ENCODE peak calls at places on chromosomes 13 and 19, in four cellular contexts. E is IMR-90, T is mesenchymal stem cell, Q is neuronal stem cell. N is an unnamed sample.

GRCh38 chr13:109145631-109146030 is 516.2 kb downstream of the MYO16 start:
- DNase-seq in T (peak), E (peak), Q (peak), N (no peak)

GRCh38 chr19:1218751-1219567 is 13.4 kb downstream of the STK11 start:
- DNase-seq in E (no peak), T (no peak), Q (no peak), N (no peak)

GRCh38 chr13:61148691-61149332 is 266.8 kb downstream of the PCDH20 start:
- DNase-seq in T (peak), Q (no peak), E (no peak), N (no peak)

GRCh38 chr13:28037399-28037798 is 48.9 kb upstream of the URAD start:
- DNase-seq in E (peak), T (no peak), Q (no peak), N (no peak)

GRCh38 chr19:40390084-40390742 is at the start of gene HIPK4:
- DNase-seq in Q (no peak), E (no peak), T (no peak), N (no peak)

GRCh38 chr13:79679334-79679733 is 198.4 kb downstream of the NDFIP2 start:
- DNase-seq in E (peak), T (peak), Q (peak), N (peak)

GRCh38 chr19:13100031-13100588 is 2.5 kb downstream of the LYL1 start:
- DNase-seq in Q (no peak), E (no peak), T (no peak), N (no peak)

GRCh38 chr19:805161-805561 is 7.9 kb downstream of the PTBP1 start:
- DNase-seq in T (no peak), Q (no peak), E (no peak), N (no peak)

GRCh38 chr13:49622174-49622946 is 5.9 kb upstream of the ARL11 start:
- DNase-seq in E (no peak), T (no peak), Q (no peak), N (no peak)

GRCh38 chr19:19459099-19459498 is 53.6 kb downstream of the GATAD2A start:
- DNase-seq in E (peak), Q (no peak), T (peak), N (no peak)

GRCh38 chr19:20005741-20006140 is 33.6 kb downstream of the ZNF682 start:
- DNase-seq in Q (no peak), T (no peak), E (no peak), N (no peak)

GRCh38 chr19:48745208-48745995 is 1.3 kb downstream of the IZUMO1 start:
- DNase-seq in T (peak), Q (no peak), E (peak), N (peak)

GRCh38 chr13:71219671-71220070 is 647.3 kb downstream of the DACH1 start:
- DNase-seq in T (no peak), Q (no peak), E (no peak), N (no peak)

GRCh38 chr13:20141238-20142018 is 19.4 kb downstream of the GJA3 start:
- DNase-seq in E (no peak), Q (no peak), T (no peak), N (no peak)

GRCh38 chr13:84399320-84400085 is 517.2 kb upstream of the SLITRK1 start:
- DNase-seq in E (no peak), T (no peak), Q (peak), N (no peak)

GRCh38 chr19:45499196-45500180 is 1.2 kb downstream of the PPM1N start:
- DNase-seq in Q (peak), T (peak), E (no peak), N (peak)

GRCh38 chr13:96065851-96066250 is 12.7 kb upstream of the UGGT2 start:
- DNase-seq in Q (no peak), E (no peak), T (no peak), N (no peak)

GRCh38 chr13:24627864-24628418 is 52.3 kb upstream of the ATP12A start:
- DNase-seq in E (no peak), T (no peak), Q (no peak), N (no peak)

GRCh38 chr19:48681127-48681470 is 8.3 kb upstream of the NTN5 start:
- DNase-seq in Q (no peak), T (peak), E (peak), N (no peak)

GRCh38 chr19:38684078-38684861 is 36.8 kb downstream of the ACTN4 start:
- DNase-seq in Q (no peak), T (peak), E (peak), N (peak)

GRCh38 chr19:46000497-46001246 is 5.4 kb downstream of the CCDC61 start:
- DNase-seq in Q (peak), E (no peak), T (no peak), N (peak)

GRCh38 chr13:62721893-62722292 is 1306.2 kb upstream of the PCDH20 start:
- DNase-seq in T (no peak), E (no peak), Q (no peak), N (no peak)

GRCh38 chr19:41249707-41250423 is 14.3 kb upstream of the HNRNPUL1 start:
- DNase-seq in T (no peak), E (no peak), Q (no peak), N (no peak)

GRCh38 chr19:34236035-34236793 is 18.1 kb upstream of the GARRE1 start:
- DNase-seq in Q (no peak), T (peak), E (peak), N (no peak)

GRCh38 chr19:39448271-39448670 is 2.9 kb downstream of the SUPT5H start:
- DNase-seq in Q (no peak), T (peak), E (peak), N (no peak)

GRCh38 chr19:45558399-45558878 is 26.2 kb downstream of the OPA3 start:
- DNase-seq in Q (peak), E (peak), T (peak), N (peak)

GRCh38 chr13:79997244-79997643 is 343.7 kb downstream of the SPRY2 start:
- DNase-seq in T (peak), Q (no peak), E (peak), N (no peak)

GRCh38 chr13:66503890-66504289 is 726.2 kb downstream of the PCDH9 start:
- DNase-seq in E (no peak), Q (peak), T (no peak), N (no peak)

GRCh38 chr13:40562975-40563349 is 103.5 kb downstream of the FOXO1 start:
- DNase-seq in T (no peak), E (no peak), Q (no peak), N (no peak)

GRCh38 chr13:30256713-30257432 is 50.5 kb downstream of the KATNAL1 start:
- DNase-seq in Q (no peak), T (peak), E (no peak), N (no peak)
- H4K91ac ChIP-seq in Q (no peak), T (no peak), E (no peak), N (no peak)

DNA sequence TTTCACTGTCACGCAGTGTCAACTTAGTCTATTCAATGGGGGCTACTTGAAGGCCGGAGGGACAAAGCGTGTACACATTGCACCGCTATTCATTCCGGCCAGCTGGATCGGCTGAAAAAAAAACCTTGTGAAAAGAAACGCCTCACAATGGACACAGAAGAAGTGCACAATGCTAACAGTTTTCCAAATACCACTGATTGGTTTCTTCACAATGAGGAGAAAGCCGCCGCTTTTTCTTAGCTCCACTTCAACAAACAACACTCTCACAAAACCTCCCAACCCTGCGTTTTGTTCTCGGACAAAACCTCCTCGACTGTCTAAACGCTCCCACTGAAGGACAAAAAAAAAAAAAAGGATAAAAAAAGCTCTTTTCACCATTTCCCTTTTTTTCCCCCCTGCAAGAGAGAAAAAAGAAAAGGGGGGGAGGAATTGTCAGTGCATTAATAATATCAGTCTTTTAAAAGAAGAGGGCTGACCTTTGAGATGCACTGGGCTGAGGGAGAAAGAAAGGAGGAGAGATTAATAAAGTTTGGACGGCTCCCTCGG is 5.4 kb downstream of the SOX21 start:
- DNase-seq in T (peak), E (no peak), Q (peak), N (no peak)
- H4K91ac ChIP-seq in T (no peak), E (no peak), Q (no peak), N (no peak)

GRCh38 chr19:35768082-35768421 is 7.3 kb upstream of the ARHGAP33 start:
- DNase-seq in Q (no peak), T (no peak), E (no peak), N (no peak)

GRCh38 chr19:35760711-35761349 is 2.9 kb downstream of the PROSER3 start:
- DNase-seq in T (no peak), E (no peak), Q (no peak), N (no peak)

GRCh38 chr19:35767288-35768081 is 7.9 kb upstream of the ARHGAP33 start:
- DNase-seq in E (no peak), T (no peak), Q (no peak), N (peak)

GRCh38 chr19:35766571-35767104 is 8.7 kb downstream of the PROSER3 start:
- DNase-seq in Q (no peak), E (no peak), T (no peak), N (peak)

GRCh38 chr19:35764432-35765315 is 6.7 kb downstream of the PROSER3 start:
- DNase-seq in Q (no peak), T (no peak), E (no peak), N (peak)
- H4K91ac ChIP-seq in Q (no peak), T (no peak), E (no peak), N (no peak)

GRCh38 chr19:49889038-49889686 is 7.5 kb downstream of the IL4I1 start:
- DNase-seq in Q (no peak), T (no peak), E (no peak), N (no peak)

GRCh38 chr19:49892716-49893115 is 4.0 kb downstream of the IL4I1 start:
- DNase-seq in Q (no peak), E (no peak), T (no peak), N (no peak)

GRCh38 chr19:49889687-49890348 is 6.9 kb downstream of the IL4I1 start:
- DNase-seq in T (peak), Q (peak), E (peak), N (peak)

GRCh38 chr19:49891393-49891792 is 5.3 kb downstream of the IL4I1 start:
- DNase-seq in T (no peak), E (no peak), Q (no peak), N (no peak)

DNA sequence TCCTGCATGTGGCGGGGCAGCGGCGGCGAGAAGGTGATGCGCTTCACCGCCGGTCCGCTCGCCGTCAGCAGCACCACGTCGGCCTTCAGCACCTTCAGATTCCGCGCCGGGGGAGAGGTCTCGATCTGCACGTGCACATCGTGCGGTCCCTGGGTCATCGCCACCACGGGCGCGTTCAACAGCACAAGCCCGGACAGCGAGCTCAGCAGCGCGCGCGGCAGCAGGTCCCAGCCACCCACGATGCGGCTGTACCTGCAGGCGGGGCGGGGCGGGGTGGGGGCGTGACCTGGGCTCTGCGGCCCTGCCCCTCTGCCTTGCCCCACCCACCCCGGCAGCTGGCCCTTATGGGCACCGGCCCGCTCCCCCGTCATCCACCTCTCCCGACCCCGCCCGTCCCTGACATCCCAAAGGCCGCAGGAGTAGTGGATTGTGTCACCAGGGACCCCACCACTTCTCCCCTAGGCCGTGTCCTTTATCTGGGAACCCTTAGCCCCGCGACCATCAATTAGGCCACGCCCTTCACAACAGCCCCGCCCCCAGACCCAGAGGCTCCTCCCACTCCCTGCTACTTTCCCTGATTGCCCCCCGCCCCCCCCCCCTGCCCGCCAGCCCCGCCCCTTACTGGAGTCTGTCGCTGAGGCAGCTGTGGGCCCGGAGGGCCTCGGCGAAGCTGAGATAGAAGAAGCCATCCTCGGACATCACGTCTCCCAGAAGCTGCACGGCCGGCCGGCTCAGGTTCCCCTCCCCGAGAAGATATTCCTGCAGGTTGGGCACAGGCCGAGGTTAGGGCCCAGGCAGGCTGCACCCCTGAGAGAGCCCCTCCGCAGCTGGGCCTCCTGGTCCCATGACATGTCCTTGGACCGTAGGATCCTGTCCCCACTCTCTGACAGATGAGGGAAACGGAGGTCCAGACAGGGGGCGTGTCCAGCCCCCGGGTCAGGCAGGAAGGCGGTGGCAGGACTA is 6.1 kb downstream of the IL4I1 start:
- DNase-seq in T (no peak), Q (peak), E (no peak), N (peak)
- H4K91ac ChIP-seq in T (no peak), Q (no peak), E (no peak), N (no peak)

GRCh38 chr19:18295034-18295451 is 13.6 kb upstream of the JUND start:
- DNase-seq in T (no peak), Q (no peak), E (no peak), N (no peak)
- H4K91ac ChIP-seq in T (peak), Q (no peak), E (no peak), N (no peak)

GRCh38 chr13:89057862-89058261 is 1386.7 kb downstream of the SLITRK5 start:
- DNase-seq in T (no peak), Q (no peak), E (no peak), N (no peak)

GRCh38 chr13:89057274-89057673 is 1386.1 kb downstream of the SLITRK5 start:
- DNase-seq in T (no peak), E (no peak), Q (no peak), N (no peak)

GRCh38 chr13:89053418-89053817 is 1382.2 kb downstream of the SLITRK5 start:
- DNase-seq in Q (no peak), T (no peak), E (no peak), N (no peak)

GRCh38 chr13:89052699-89053098 is 1381.5 kb downstream of the SLITRK5 start:
- DNase-seq in Q (no peak), T (no peak), E (no peak), N (no peak)
- H4K91ac ChIP-seq in Q (no peak), T (no peak), E (no peak), N (no peak)

N was measured in H9.